ENCODE peak calls at places on chromosomes 13 and 19, in four cellular contexts. T is fibroblast of pulmonary artery, D is HFF-Myc, F is RWPE2. A is an unnamed sample.

GRCh38 chr19:51810228-51810627 is 15.3 kb downstream of the FPR3 start:
- DNase-seq in T (peak), D (no peak), F (no peak), A (no peak)

GRCh38 chr13:30744056-30744684 is 8.8 kb downstream of the ALOX5AP start:
- DNase-seq in T (no peak), D (no peak), F (no peak), A (peak)

GRCh38 chr19:50252887-50253268 is 49.5 kb downstream of the MYH14 start:
- DNase-seq in T (no peak), D (no peak), F (no peak), A (no peak)

GRCh38 chr19:7575426-7576040 is 20.1 kb upstream of the CAMSAP3 start:
- DNase-seq in T (no peak), D (no peak), F (no peak), A (no peak)

GRCh38 chr19:45405435-45406164 is 731 bp upstream of the PPP1R13L start:
- DNase-seq in T (peak), D (peak), F (peak), A (peak)

GRCh38 chr13:24254151-24254810 is 55.1 kb upstream of the C1QTNF9 start:
- DNase-seq in T (no peak), D (no peak), F (no peak), A (no peak)

GRCh38 chr13:73556902-73557301 is 498.1 kb downstream of the KLF5 start:
- DNase-seq in T (no peak), D (no peak), F (no peak), A (no peak)

GRCh38 chr19:48244289-48244688 is 11.4 kb downstream of the CARD8 start:
- DNase-seq in T (peak), D (no peak), F (no peak), A (no peak)

GRCh38 chr19:56712609-56713008 is 41.1 kb upstream of the ZNF835 start:
- DNase-seq in T (no peak), D (no peak), F (no peak), A (no peak)

GRCh38 chr19:5953680-5954213 is 24.2 kb downstream of the RANBP3 start:
- DNase-seq in T (no peak), D (no peak), F (no peak), A (no peak)

GRCh38 chr19:7994114-7994513 is 11.3 kb downstream of the ELAVL1 start:
- DNase-seq in T (no peak), D (no peak), F (no peak), A (no peak)

GRCh38 chr19:3064011-3064330 is 1.7 kb upstream of the TLE5 start:
- DNase-seq in T (no peak), D (no peak), F (no peak), A (no peak)

GRCh38 chr19:3059653-3060052 is 2.6 kb downstream of the TLE5 start:
- DNase-seq in T (no peak), D (no peak), F (no peak), A (no peak)

GRCh38 chr19:3060852-3061182 is 1.5 kb downstream of the TLE5 start:
- DNase-seq in T (no peak), D (no peak), F (no peak), A (no peak)

GRCh38 chr19:3062165-3063105 is at the start of gene TLE5:
- DNase-seq in T (peak), D (no peak), F (no peak), A (peak)

DNA sequence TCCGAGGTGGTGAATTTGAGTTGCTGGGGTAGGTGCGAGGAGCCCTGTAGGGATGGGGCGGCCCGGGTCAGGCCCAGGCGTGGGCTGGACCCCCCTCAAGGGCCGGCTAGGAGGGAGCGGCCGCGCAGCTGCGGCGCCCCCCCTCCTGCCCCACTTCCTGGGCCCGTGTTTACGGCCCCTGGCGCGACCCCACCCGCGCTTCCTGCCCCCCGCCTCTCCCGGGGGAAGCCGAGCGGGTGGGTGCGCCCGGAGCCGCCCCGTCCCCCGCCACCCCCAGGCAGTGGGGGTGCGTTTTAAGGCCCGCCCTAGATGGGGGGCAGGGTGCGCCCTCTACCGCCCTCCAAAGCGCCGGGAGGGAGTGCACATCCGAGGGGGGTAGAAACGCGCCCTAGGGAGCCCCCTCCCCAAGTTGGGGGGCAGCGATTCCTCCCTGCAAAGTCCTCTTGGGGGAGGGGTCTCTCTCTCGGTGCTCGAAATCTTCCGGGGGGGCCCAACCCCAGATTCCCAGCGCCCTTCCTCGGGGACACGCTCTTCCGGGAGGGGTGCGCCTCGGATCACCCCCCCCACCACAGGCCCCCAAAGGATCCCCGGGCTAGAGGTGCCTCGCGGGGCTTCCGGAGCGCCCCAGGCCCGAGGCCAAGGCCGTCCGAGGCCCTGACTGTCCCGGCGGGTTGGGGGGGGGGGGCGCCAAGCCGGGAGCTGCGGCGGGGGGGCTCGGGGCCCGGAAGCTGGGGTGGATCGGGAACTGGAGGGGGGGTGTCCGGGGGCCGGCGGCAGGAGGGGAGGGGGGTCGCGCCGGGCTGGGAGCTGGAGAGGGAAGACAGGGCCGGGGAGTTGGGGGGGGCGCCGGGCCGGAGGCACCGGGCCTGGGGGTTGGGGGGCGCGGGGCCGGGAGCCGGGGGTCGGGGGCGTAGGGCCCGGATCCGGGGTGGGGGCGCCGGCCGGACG is 807 bp downstream of the TLE5 start:
- DNase-seq in T (peak), D (no peak), F (no peak), A (no peak)
- TF ChIP-seq CTCF in T (peak), D (no peak), F (peak), A (peak)

GRCh38 chr19:4138445-4138844 is 14.5 kb upstream of the MAP2K2 start:
- DNase-seq in T (no peak), D (no peak), F (no peak), A (no peak)

GRCh38 chr19:4144666-4145261 is 8.7 kb upstream of the CREB3L3 start:
- DNase-seq in T (peak), D (no peak), F (no peak), A (no peak)

GRCh38 chr19:4139614-4140236 is 13.7 kb upstream of the CREB3L3 start:
- DNase-seq in T (peak), D (no peak), F (no peak), A (no peak)

GRCh38 chr19:4136680-4137088 is 12.8 kb upstream of the MAP2K2 start:
- DNase-seq in T (no peak), D (no peak), F (no peak), A (no peak)

DNA sequence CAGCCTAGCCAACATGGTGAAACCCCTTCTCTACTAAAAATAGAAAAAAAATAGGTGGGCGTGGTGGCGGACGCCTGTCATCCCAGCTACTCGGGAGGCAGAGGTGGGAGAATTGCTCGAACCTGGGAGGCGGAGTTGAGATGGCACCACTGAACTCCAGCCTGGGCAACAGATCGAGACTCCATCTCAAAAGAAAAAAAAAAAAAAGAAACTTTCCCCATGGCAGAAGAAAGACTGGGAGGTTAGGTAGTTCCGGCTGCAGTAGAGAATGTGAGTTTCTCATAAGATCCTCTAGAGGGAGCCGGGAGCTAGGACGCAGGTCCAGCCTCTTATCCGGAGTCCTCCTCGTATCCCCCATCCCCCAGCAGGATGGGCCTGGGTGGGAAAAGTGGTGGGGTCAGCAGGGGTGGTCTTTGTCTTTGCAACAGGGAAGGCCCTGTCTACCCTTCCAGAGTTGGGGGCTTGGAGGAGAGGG is 13.2 kb upstream of the CREB3L3 start:
- DNase-seq in T (peak), D (no peak), F (no peak), A (no peak)
- H3K4me3 ChIP-seq in T (no peak), D (no peak), F (no peak), A (no peak)

GRCh38 chr13:65435590-65435989 is 1794.5 kb downstream of the PCDH9 start:
- DNase-seq in T (no peak), D (no peak), F (no peak), A (no peak)
- TF ChIP-seq CTCF in T (no peak), D (no peak), F (no peak), A (no peak)

GRCh38 chr13:36875955-36876354 is 44.1 kb downstream of the SMAD9 start:
- DNase-seq in T (no peak), D (no peak), F (no peak), A (no peak)
- H3K4me3 ChIP-seq in T (no peak), D (no peak), F (no peak), A (no peak)

GRCh38 chr13:76885203-76886004 is 801 bp downstream of the KCTD12 start:
- DNase-seq in T (peak), D (peak), F (peak), A (no peak)
- TF ChIP-seq CTCF in T (peak), D (peak), F (peak), A (peak)

GRCh38 chr19:9792191-9793050 is 23.9 kb upstream of the ZNF846 start:
- DNase-seq in T (peak), D (peak), F (peak), A (peak)

GRCh38 chr19:9786819-9787218 is 18.3 kb upstream of the ZNF846 start:
- DNase-seq in T (no peak), D (no peak), F (no peak), A (no peak)

GRCh38 chr19:9791552-9792181 is 23.1 kb upstream of the ZNF846 start:
- DNase-seq in T (peak), D (peak), F (peak), A (peak)

GRCh38 chr19:9786342-9786741 is 17.8 kb upstream of the ZNF846 start:
- DNase-seq in T (no peak), D (no peak), F (no peak), A (no peak)

DNA sequence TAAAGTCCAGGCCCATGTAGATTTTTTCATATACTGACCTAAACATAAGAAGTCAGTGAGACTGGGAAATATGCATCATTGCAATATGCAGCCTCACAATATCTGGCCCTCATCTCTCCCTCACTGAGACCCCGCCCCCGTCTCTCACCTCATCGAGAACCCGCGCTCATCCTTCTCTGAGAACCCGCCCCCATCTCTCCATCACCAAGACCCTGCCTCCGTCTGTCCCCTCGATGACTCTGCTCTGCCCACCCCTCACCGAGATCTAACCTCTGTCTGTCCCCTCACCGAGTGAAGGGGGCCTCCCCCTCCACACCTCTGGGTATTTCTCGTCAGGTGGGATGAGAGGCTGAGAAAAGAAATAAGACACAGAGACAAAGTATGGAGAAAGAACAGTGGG is 20.5 kb upstream of the ZNF846 start:
- DNase-seq in T (no peak), D (no peak), F (no peak), A (no peak)
- H3K4me3 ChIP-seq in T (no peak), D (no peak), F (no peak), A (no peak)

DNA sequence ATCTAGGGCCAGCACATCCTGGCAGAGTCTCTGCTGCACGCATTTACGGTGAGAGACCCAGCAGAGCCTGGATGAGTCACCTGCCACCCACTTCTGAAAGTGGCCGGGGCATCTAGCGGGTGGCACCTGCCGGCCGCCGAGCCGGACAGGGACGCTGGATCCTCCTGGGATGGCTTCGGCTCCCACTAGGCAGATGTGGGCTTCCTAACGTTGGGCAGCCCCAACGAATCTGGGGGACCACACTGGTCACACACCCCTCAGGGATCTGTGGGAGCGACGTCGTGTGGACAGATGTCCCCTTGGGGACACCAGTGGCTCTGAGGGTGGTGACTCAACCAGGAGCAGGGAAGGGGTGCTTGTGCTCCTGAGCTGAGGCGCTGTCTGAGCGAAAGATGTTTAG is 32.2 kb downstream of the TMEM255B start:
- DNase-seq in T (no peak), D (no peak), F (no peak), A (no peak)
- TF ChIP-seq CTCF in T (no peak), D (no peak), F (no peak), A (no peak)

DNA sequence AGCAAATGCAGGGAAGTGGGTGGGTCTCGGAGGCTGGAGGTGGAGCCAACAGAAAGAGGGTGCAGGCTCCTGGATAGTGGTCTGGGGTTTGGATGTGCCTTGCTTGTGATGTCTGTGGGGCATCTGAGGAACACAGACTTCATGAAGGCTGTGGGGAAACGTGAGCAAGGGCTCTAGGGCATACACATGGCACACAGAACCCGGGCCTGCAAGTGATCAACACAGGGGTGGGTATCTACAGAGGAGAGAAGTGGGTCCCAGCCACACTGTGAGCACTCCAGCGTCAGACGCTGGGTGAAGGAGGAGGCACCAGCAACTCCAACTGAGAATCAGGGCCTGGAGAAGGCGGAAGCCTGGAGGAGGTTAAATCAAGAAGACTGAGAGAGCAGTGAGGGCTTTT is 5.4 kb upstream of the UBE2M start:
- DNase-seq in T (no peak), D (no peak), F (no peak), A (no peak)
- H3K4me3 ChIP-seq in T (no peak), D (no peak), F (no peak), A (no peak)

GRCh38 chr13:91744284-91744683 is 345.9 kb downstream of the GPC5 start:
- DNase-seq in T (no peak), D (no peak), F (no peak), A (no peak)

GRCh38 chr13:91740811-91741210 is 342.4 kb downstream of the GPC5 start:
- DNase-seq in T (no peak), D (no peak), F (no peak), A (no peak)

GRCh38 chr13:91739751-91740150 is 341.3 kb downstream of the GPC5 start:
- DNase-seq in T (no peak), D (no peak), F (no peak), A (no peak)

GRCh38 chr13:91745962-91746361 is 347.5 kb downstream of the GPC5 start:
- DNase-seq in T (no peak), D (no peak), F (no peak), A (no peak)

DNA sequence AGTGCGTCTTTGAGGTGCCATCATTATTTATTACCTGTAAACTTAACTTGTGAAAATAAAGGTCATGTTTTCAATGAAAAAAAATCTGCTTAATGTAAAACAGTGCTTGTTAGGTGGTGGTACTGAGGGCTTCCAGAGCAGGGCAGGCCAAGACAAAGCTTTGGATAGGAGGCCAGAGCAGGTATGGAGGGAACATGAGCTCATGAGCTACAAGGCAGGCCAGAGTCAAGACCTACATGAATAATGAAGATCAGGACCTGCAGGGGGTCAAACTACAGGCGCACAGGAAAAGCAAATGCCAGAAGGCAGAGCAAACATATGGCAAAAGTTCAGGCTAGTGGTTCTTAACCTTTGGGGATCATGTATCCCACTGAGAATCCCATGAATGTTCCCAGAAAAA is 343.5 kb downstream of the GPC5 start:
- DNase-seq in T (no peak), D (no peak), F (no peak), A (no peak)
- TF ChIP-seq CTCF in T (no peak), D (no peak), F (no peak), A (no peak)